ENCODE peak calls at places on chromosomes 13 and 19, in nine cellular contexts. H, W, T, J, L, D, X, M and A are unnamed samples.

GRCh38 chr13:29674532-29674931 is 79.0 kb upstream of the SLC7A1 start:
- DNase-seq in H (no peak), L (no peak), X (no peak), T (no peak), J (no peak), M (no peak), W (no peak), D (no peak), A (no peak)

GRCh38 chr13:27242642-27243185 is 8.6 kb upstream of the RPL21 start:
- DNase-seq in J (no peak), W (no peak), M (no peak), L (peak), T (no peak), X (no peak), D (no peak), H (no peak), A (no peak)

GRCh38 chr13:50130686-50131051 is 115.4 kb downstream of the KCNRG start:
- DNase-seq in L (no peak), H (no peak), X (no peak), M (no peak), J (no peak), D (peak), W (peak), T (no peak), A (no peak)

GRCh38 chr13:71611292-71611691 is 255.7 kb downstream of the DACH1 start:
- DNase-seq in M (no peak), L (no peak), W (no peak), J (no peak), H (no peak), D (no peak), X (no peak), T (no peak), A (no peak)

GRCh38 chr13:79679334-79679733 is 198.4 kb downstream of the NDFIP2 start:
- DNase-seq in T (peak), D (peak), X (peak), M (peak), H (peak), W (peak), J (peak), L (peak), A (no peak)

GRCh38 chr19:30890033-30890432 is 459.2 kb downstream of the TSHZ3 start:
- DNase-seq in X (no peak), H (no peak), J (no peak), W (no peak), D (no peak), M (no peak), T (no peak), L (no peak), A (no peak)

GRCh38 chr13:70623260-70623659 is 515.0 kb upstream of the KLHL1 start:
- DNase-seq in H (no peak), X (no peak), T (no peak), J (no peak), M (no peak), D (no peak), W (peak), L (peak), A (no peak)

GRCh38 chr19:10817291-10818038 is 18.5 kb downstream of the TMED1 start:
- DNase-seq in M (no peak), X (no peak), H (no peak), J (peak), W (no peak), T (peak), D (no peak), L (no peak), A (no peak)

GRCh38 chr13:28753208-28753892 is 34.6 kb upstream of the SLC46A3 start:
- DNase-seq in L (no peak), M (no peak), J (peak), T (peak), W (peak), X (peak), H (peak), D (peak), A (no peak)

GRCh38 chr13:19596960-19597361 is 35.6 kb upstream of the TPTE2 start:
- DNase-seq in L (no peak), J (no peak), T (no peak), W (no peak), D (no peak), H (peak), X (peak), M (no peak), A (no peak)

GRCh38 chr13:23445794-23446193 is 12.3 kb upstream of the SACS start:
- DNase-seq in J (no peak), M (no peak), T (no peak), X (no peak), L (no peak), H (no peak), D (no peak), W (no peak), A (no peak)

GRCh38 chr19:40530091-40530901 is 46.4 kb upstream of the SHKBP1 start:
- DNase-seq in H (no peak), W (no peak), M (no peak), J (no peak), T (no peak), L (peak), D (no peak), X (no peak), A (no peak)

GRCh38 chr19:18021121-18021755 is 13.3 kb downstream of the ARRDC2 start:
- DNase-seq in M (peak), L (peak), H (no peak), J (peak), X (no peak), D (peak), T (peak), W (peak), A (no peak)

GRCh38 chr19:56221851-56222250 is 19.8 kb downstream of the ZSCAN5C start:
- DNase-seq in H (no peak), L (no peak), X (no peak), W (no peak), T (no peak), J (no peak), M (no peak), D (no peak), A (no peak)

GRCh38 chr19:42389899-42390298 is at the start of gene CNFN:
- DNase-seq in J (no peak), L (no peak), T (no peak), D (no peak), M (no peak), H (no peak), W (no peak), X (no peak), A (no peak)

GRCh38 chr13:89748716-89749115 is 1598.8 kb upstream of the MIR17HG start:
- DNase-seq in J (no peak), M (no peak), X (no peak), D (no peak), T (no peak), L (no peak), H (no peak), W (peak), A (no peak)

GRCh38 chr13:113125506-113126264 is 3.1 kb downstream of the F10 start:
- DNase-seq in M (peak), D (peak), J (no peak), T (no peak), L (no peak), W (no peak), X (no peak), H (no peak), A (no peak)

GRCh38 chr13:34152409-34152808 is 334.5 kb downstream of the RFC3 start:
- DNase-seq in X (no peak), J (no peak), H (no peak), M (no peak), L (no peak), D (no peak), T (no peak), W (peak), A (no peak)

GRCh38 chr13:66657165-66657895 is 572.8 kb downstream of the PCDH9 start:
- DNase-seq in W (peak), D (no peak), T (peak), M (no peak), X (peak), L (no peak), H (peak), J (peak), A (no peak)

DNA sequence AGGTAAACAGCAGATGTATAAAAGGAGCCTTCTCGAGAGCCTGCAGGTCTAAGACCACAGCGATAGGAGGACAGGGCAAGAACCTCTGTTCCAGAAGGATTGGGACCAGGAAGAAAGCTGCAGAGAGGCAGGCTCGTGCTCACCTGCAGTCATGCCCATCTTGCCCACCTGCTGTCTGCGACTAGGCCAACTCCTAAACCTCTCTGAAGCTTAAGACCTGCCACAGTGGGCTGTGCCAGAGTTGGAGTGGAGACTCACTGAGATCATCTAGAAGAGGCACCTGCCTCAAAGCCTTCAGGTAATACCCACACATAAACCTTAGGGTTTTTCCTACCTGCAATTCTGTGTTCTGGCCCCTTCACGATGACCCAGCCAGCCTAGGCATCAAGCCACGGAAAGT is 68.7 kb downstream of the IRS2 start:
- DNase-seq in M (no peak), T (no peak), J (no peak), W (no peak), D (no peak), L (no peak), H (no peak), X (no peak), A (no peak)
- TF ChIP-seq POLR2AphosphoS5 in M (no peak), T (no peak), J (no peak), W (no peak), D (no peak), L (no peak), H (no peak), X (no peak), A (no peak)

GRCh38 chr19:47243364-47243775 is 12.4 kb upstream of the BBC3 start:
- DNase-seq in D (no peak), T (no peak), J (no peak), W (peak), X (no peak), H (no peak), M (no peak), L (no peak), A (no peak)

GRCh38 chr19:47240996-47241918 is 10.3 kb upstream of the BBC3 start:
- DNase-seq in D (peak), M (no peak), X (peak), L (peak), T (peak), W (peak), H (peak), J (peak), A (no peak)

GRCh38 chr19:47240561-47240960 is 9.6 kb upstream of the BBC3 start:
- DNase-seq in J (no peak), M (no peak), T (no peak), L (no peak), H (no peak), W (no peak), D (no peak), X (no peak), A (no peak)

GRCh38 chr19:47243776-47244547 is 12.4 kb upstream of the CCDC9 start:
- DNase-seq in D (peak), T (peak), M (peak), H (peak), X (peak), L (peak), W (peak), J (peak), A (peak)

GRCh38 chr19:47241919-47242644 is 11.1 kb upstream of the BBC3 start:
- DNase-seq in L (no peak), D (no peak), H (no peak), J (no peak), T (no peak), W (no peak), X (no peak), M (no peak), A (no peak)
- TF ChIP-seq POLR2A in L (no peak), D (no peak), H (no peak), J (no peak), T (no peak), W (no peak), X (no peak), M (no peak), A (no peak)

GRCh38 chr19:34926361-34926684 is 380 bp upstream of the ZNF30 start:
- DNase-seq in X (no peak), L (no peak), H (no peak), W (no peak), M (no peak), T (no peak), D (no peak), J (no peak), A (no peak)

GRCh38 chr19:34932494-34932893 is 5.8 kb downstream of the ZNF30 start:
- DNase-seq in X (no peak), L (no peak), D (no peak), W (no peak), H (no peak), J (no peak), T (no peak), M (no peak), A (no peak)

GRCh38 chr19:34925278-34925855 is 1.3 kb upstream of the ZNF30 start:
- DNase-seq in L (peak), W (no peak), H (no peak), X (no peak), J (no peak), M (no peak), T (no peak), D (no peak), A (no peak)

GRCh38 chr19:34926685-34927375 is at the start of gene ZNF30:
- DNase-seq in J (peak), H (peak), T (peak), W (peak), L (peak), X (peak), M (peak), D (peak), A (peak)
- TF ChIP-seq POLR2AphosphoS5 in J (no peak), H (peak), T (peak), W (peak), L (peak), X (peak), M (no peak), D (peak), A (peak)

DNA sequence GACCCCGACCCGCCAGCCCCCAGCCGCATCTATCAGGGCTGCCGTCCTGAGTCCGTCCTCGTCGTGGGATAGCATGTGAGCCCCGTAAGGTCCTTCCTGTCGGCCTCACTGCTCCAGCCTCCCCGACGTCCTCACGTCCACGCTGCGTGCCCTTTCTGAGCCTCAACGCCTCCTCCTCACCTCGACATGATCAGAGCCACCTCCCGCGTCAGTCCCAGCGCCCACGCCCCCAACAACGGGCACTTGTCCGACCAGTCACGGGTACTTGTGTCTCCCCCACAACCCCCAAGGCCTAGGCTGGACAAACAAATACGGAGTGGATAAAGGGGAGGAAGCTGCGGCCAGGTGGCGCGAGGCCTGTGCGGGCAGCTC is 665 bp downstream of the ZNF497 start:
- DNase-seq in D (peak), X (peak), T (no peak), W (no peak), H (peak), M (peak), L (peak), J (peak), A (peak)
- TF ChIP-seq POLR2A in D (no peak), X (no peak), T (no peak), W (no peak), H (no peak), M (no peak), L (no peak), J (no peak), A (no peak)

GRCh38 chr19:4539697-4540581 is at the start of gene LRG1:
- DNase-seq in M (no peak), X (peak), J (peak), T (no peak), D (peak), L (peak), H (no peak), W (peak), A (no peak)
- TF ChIP-seq POLR2AphosphoS5 in M (no peak), X (peak), J (no peak), T (no peak), D (peak), L (peak), H (no peak), W (no peak), A (peak)

DNA sequence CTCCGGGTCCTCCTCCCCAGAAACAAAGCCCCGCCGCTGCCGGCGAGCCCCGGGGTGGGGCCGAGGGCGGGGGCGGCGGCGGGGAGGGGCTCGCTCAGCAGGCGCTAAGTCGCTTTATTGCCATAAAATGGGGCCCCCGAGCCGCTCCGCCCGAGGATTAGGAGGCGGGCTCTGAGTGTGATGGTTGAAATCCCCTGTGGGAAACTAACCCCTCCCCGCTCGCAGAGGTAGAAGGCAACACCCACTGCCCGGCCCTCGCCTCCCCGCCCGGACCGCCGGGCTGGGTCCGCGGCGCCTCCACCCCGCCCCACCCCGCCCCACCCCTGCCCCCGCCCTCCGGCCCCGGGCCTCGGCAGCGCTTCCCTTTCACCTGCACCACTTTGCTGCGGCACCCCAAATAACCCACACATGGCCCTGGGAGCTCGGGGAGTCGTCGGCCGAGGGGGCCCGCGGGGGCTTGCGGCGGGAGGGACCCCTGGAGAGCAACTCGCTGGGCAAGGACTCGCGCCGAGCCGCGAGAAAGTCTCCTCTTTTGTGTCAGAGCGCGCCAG is at the start of gene KLF12:
- DNase-seq in L (peak), H (peak), M (peak), X (peak), J (peak), T (peak), D (peak), W (peak), A (peak)
- TF ChIP-seq POLR2A in L (no peak), H (no peak), M (no peak), X (no peak), J (no peak), T (no peak), D (peak), W (no peak), A (no peak)

GRCh38 chr19:45419396-45419795 is 4.3 kb downstream of the ERCC1 start:
- DNase-seq in T (no peak), D (peak), H (no peak), M (no peak), J (no peak), W (no peak), L (no peak), X (no peak), A (peak)
- TF ChIP-seq POLR2AphosphoS5 in T (no peak), D (no peak), H (no peak), M (no peak), J (no peak), W (no peak), L (no peak), X (no peak), A (peak)